ENCODE peak calls at places on chromosomes 3 and 15, in six cellular contexts. H is GM23248, N is upper lobe of right lung, E is lower lobe of right lung, O is lung, V is aorta. W is an unnamed sample.

GRCh38 chr3:10357592-10358308 is 36.8 kb upstream of the SEC13 start:
- DNase-seq in H (peak; percentile 97), N (no peak), E (peak; percentile 41), O (no peak), V (peak; percentile 88), W (no peak)

GRCh38 chr15:62390793-62391543 is 225.9 kb upstream of the C2CD4B start:
- DNase-seq in H (peak; percentile 70), N (peak; percentile 75), E (peak; percentile 56), O (peak; percentile 39), V (peak; percentile 84), W (no peak)

GRCh38 chr3:119219069-119219468 is 21.6 kb downstream of the B4GALT4 start:
- DNase-seq in H (no peak), N (no peak), E (no peak), O (no peak), V (no peak), W (no peak)

GRCh38 chr15:50876989-50877360 is 31.5 kb upstream of the AP4E1 start:
- DNase-seq in H (peak; percentile 87), N (no peak), E (no peak), O (peak; percentile 77), V (no peak), W (peak; percentile 63)

GRCh38 chr3:72127843-72128242 is 342.9 kb upstream of the PROK2 start:
- DNase-seq in H (peak; percentile 86), N (no peak), E (no peak), O (no peak), V (no peak), W (no peak)

GRCh38 chr3:48285675-48286074 is 44.8 kb downstream of the ZNF589 start:
- DNase-seq in H (peak; percentile 31), N (no peak), E (no peak), O (no peak), V (no peak), W (no peak)

GRCh38 chr15:91853968-91854943 is 748 bp downstream of the SLCO3A1 start:
- DNase-seq in H (peak; percentile 73), N (peak; percentile 84), E (peak; percentile 73), O (peak; percentile 35), V (peak; percentile 89), W (peak; percentile 26)

GRCh38 chr15:75233504-75234190 is 24.5 kb upstream of the GOLGA6C start:
- DNase-seq in H (no peak), N (peak; percentile 60), E (no peak), O (no peak), V (peak; percentile 64), W (no peak)

GRCh38 chr15:91887321-91887720 is 33.8 kb downstream of the SLCO3A1 start:
- DNase-seq in H (no peak), N (no peak), E (no peak), O (no peak), V (no peak), W (no peak)

GRCh38 chr3:70360985-70361384 is 48.5 kb upstream of the MDFIC2 start:
- DNase-seq in H (peak; percentile 46), N (no peak), E (no peak), O (no peak), V (no peak), W (no peak)

GRCh38 chr3:140953028-140953960 is 11.7 kb downstream of the SLC25A36 start:
- DNase-seq in H (peak; percentile 66), N (no peak), E (no peak), O (no peak), V (no peak), W (no peak)

GRCh38 chr3:133998691-133999241 is 31.0 kb downstream of the SLCO2A1 start:
- DNase-seq in H (no peak), N (no peak), E (no peak), O (no peak), V (peak; percentile 37), W (no peak)

GRCh38 chr3:39707314-39707909 is 102.0 kb upstream of the MYRIP start:
- DNase-seq in H (peak; percentile 67), N (no peak), E (no peak), O (no peak), V (no peak), W (no peak)

GRCh38 chr3:54433846-54434245 is 311.5 kb downstream of the CACNA2D3 start:
- DNase-seq in H (no peak), N (no peak), E (no peak), O (no peak), V (no peak), W (no peak)

GRCh38 chr3:10968390-10968789 is 24.2 kb upstream of the SLC6A1 start:
- DNase-seq in H (no peak), N (no peak), E (no peak), O (no peak), V (no peak), W (no peak)

GRCh38 chr3:108117245-108117644 is 26.4 kb upstream of the CD47 start:
- DNase-seq in H (peak; percentile 58), N (no peak), E (no peak), O (no peak), V (no peak), W (no peak)

GRCh38 chr15:77986891-77987764 is 90.4 kb downstream of the TBC1D2B start:
- DNase-seq in H (no peak), N (peak; percentile 67), E (no peak), O (no peak), V (peak; percentile 76), W (no peak)

GRCh38 chr3:195895900-195896360 is 12.4 kb downstream of the TNK2 start:
- DNase-seq in H (peak; percentile 70), N (peak; percentile 91), E (peak; percentile 88), O (peak; percentile 63), V (peak; percentile 90), W (peak; percentile 58)

GRCh38 chr15:74768771-74769342 is 13.0 kb upstream of the CSK start:
- DNase-seq in H (peak; percentile 72), N (peak; percentile 74), E (peak; percentile 75), O (peak; percentile 62), V (peak; percentile 87), W (peak; percentile 58)

GRCh38 chr3:17155951-17156350 is 271.2 kb downstream of the PLCL2 start:
- DNase-seq in H (no peak), N (no peak), E (no peak), O (no peak), V (no peak), W (no peak)
- H3K4me3 ChIP-seq in H (no peak overlapping the region), N (no peak overlapping the region), E (no peak overlapping the region), O (no peak overlapping the region), V (no peak overlapping the region), W (no peak overlapping the region)

GRCh38 chr15:39584662-39585393 is 3.9 kb downstream of the THBS1 start:
- DNase-seq in H (peak; percentile 45), N (no peak), E (no peak), O (no peak), V (no peak), W (no peak)
- H3K27ac ChIP-seq in H (peak overlapping the region; percentile 95), N (no peak overlapping the region), E (no peak overlapping the region), O (no peak overlapping the region), V (no peak overlapping the region), W (no peak overlapping the region)

GRCh38 chr3:120425196-120425595 is 25.6 kb downstream of the FSTL1 start:
- DNase-seq in H (no peak), N (no peak), E (no peak), O (no peak), V (no peak), W (no peak)
- H3K4me1 ChIP-seq in H (peaks cover 100% of the 10 kb centered on the region), N (peaks cover 47% of the 10 kb centered on the region), E (peaks cover 46% of the 10 kb centered on the region), O (peaks cover 56% of the 10 kb centered on the region), V (peaks cover 39% of the 10 kb centered on the region), W (no peaks in the 10 kb centered on the region)

GRCh38 chr15:66816201-66816600 is 114.2 kb downstream of the SMAD6 start:
- DNase-seq in H (no peak), N (no peak), E (no peak), O (no peak), V (no peak), W (no peak)
- H3K4me3 ChIP-seq in H (no peak overlapping the region), N (no peak overlapping the region), E (no peak overlapping the region), O (no peak overlapping the region), V (no peak overlapping the region), W (no peak overlapping the region)

DNA sequence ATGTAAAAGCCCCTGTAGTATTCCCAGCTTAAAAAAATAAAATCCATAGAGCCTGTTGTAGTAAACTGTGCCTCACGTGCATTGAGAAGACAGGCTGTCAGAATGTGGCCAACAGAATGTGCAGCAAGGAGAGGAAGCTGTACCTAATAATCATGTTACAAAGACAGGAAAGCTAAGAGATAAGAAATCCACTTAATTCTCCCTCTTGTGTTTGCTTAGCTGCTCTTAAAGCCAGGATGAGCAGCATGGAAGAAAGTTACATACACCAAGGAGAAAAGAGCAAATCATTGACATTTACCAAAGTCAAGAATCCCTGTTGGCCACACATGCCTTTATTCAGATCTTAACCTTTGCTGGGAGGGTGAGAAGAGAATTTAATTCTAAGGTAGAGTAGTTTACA is 85.9 kb downstream of the TNIK start:
- DNase-seq in H (peak; percentile 26), N (no peak), E (no peak), O (no peak), V (no peak), W (no peak)
- H3K27ac ChIP-seq in H (peak overlapping the region; percentile 31), N (no peak overlapping the region), E (no peak overlapping the region), O (no peak overlapping the region), V (no peak overlapping the region), W (no peak overlapping the region)

GRCh38 chr15:25403771-25404170 is 35.1 kb downstream of the UBE3A start:
- DNase-seq in H (no peak), N (no peak), E (no peak), O (no peak), V (no peak), W (no peak)
- H3K4me1 ChIP-seq in H (peaks cover 5% of the 10 kb centered on the region), N (peaks cover 6% of the 10 kb centered on the region), E (peaks cover under 1% of the 10 kb centered on the region), O (peaks cover 3% of the 10 kb centered on the region), V (no peaks in the 10 kb centered on the region), W (no peaks in the 10 kb centered on the region)

GRCh38 chr3:127678315-127678599 is 5.5 kb downstream of the ABTB1 start:
- DNase-seq in H (no peak), N (peak; percentile 40), E (no peak), O (no peak), V (no peak), W (no peak)

GRCh38 chr3:127676456-127676855 is 3.7 kb downstream of the ABTB1 start:
- DNase-seq in H (no peak), N (peak; percentile 44), E (no peak), O (no peak), V (peak; percentile 56), W (no peak)

GRCh38 chr3:127675651-127676391 is 3.1 kb downstream of the ABTB1 start:
- DNase-seq in H (no peak), N (peak; percentile 58), E (no peak), O (no peak), V (peak; percentile 69), W (no peak)

GRCh38 chr3:127677541-127678314 is 5.0 kb downstream of the ABTB1 start:
- DNase-seq in H (no peak), N (peak; percentile 55), E (no peak), O (no peak), V (peak; percentile 74), W (no peak)

GRCh38 chr3:127676921-127677351 is 4.2 kb downstream of the ABTB1 start:
- DNase-seq in H (no peak), N (peak; percentile 59), E (no peak), O (no peak), V (peak; percentile 61), W (no peak)
- H3K4me3 ChIP-seq in H (no peak overlapping the region), N (no peak overlapping the region), E (no peak overlapping the region), O (no peak overlapping the region), V (no peak overlapping the region), W (no peak overlapping the region)

GRCh38 chr3:127718244-127718915 is 45.6 kb downstream of the ABTB1 start:
- DNase-seq in H (no peak), N (no peak), E (no peak), O (no peak), V (no peak), W (no peak)
- H3K27ac ChIP-seq in H (no peak overlapping the region), N (no peak overlapping the region), E (no peak overlapping the region), O (no peak overlapping the region), V (no peak overlapping the region), W (no peak overlapping the region)

W was measured in CD8-positive, alpha-beta memory T cell.